ENCODE peak calls at places on chromosomes 6 and 20, in nine cellular contexts. I is AG04450, M is GM12865, L is A549, R is WTC11, C is cardiac fibroblast, J is Calu3, G is astrocyte of the spinal cord, A is dorsolateral prefrontal cortex. K is an unnamed sample.

GRCh38 chr6:125954735-125955410 is 1.7 kb upstream of the HINT3 start:
- DNase-seq in R (no peak), A (no peak), L (no peak), C (no peak), M (no peak), G (no peak), I (no peak), J (no peak), K (no peak)

GRCh38 chr20:48149887-48150286 is 364.6 kb upstream of the SULF2 start:
- DNase-seq in I (no peak), C (no peak), L (no peak), J (no peak), R (no peak), A (no peak), M (no peak), G (no peak), K (no peak)

GRCh38 chr6:89350281-89351037 is 2.1 kb downstream of the UBE2J1 start:
- DNase-seq in G (peak; percentile 17), I (no peak), C (peak; percentile 70), L (no peak), R (no peak), J (no peak), A (no peak), M (peak; percentile 60), K (peak; percentile 48)

GRCh38 chr20:19823971-19824370 is 65.9 kb downstream of the RIN2 start:
- DNase-seq in G (peak; percentile 13), L (no peak), C (peak; percentile 12), I (no peak), A (no peak), J (no peak), R (no peak), M (no peak), K (no peak)

GRCh38 chr6:47633141-47633540 is 65.2 kb upstream of the ADGRF4 start:
- DNase-seq in C (peak; percentile 24), R (no peak), G (no peak), I (no peak), L (peak; percentile 21), J (no peak), M (no peak), A (no peak), K (no peak)

GRCh38 chr6:85920782-85921181 is 278.1 kb upstream of the SYNCRIP start:
- DNase-seq in C (no peak), R (no peak), M (no peak), A (no peak), I (no peak), G (no peak), L (no peak), J (no peak), K (no peak)

GRCh38 chr20:50012282-50013263 is 29.8 kb downstream of the SNAI1 start:
- DNase-seq in L (no peak), R (no peak), I (no peak), C (no peak), A (no peak), G (no peak), M (peak; percentile 52), J (no peak), K (peak; percentile 54)

GRCh38 chr20:24118781-24119175 is 130.2 kb upstream of the GGTLC1 start:
- DNase-seq in L (peak; percentile 13), G (no peak), R (no peak), I (no peak), A (no peak), M (no peak), J (no peak), C (peak; percentile 61), K (no peak)

GRCh38 chr20:676315-676937 is 824 bp upstream of the SCRT2 start:
- DNase-seq in R (no peak), L (no peak), C (no peak), M (no peak), A (no peak), I (no peak), G (no peak), J (no peak), K (no peak)

GRCh38 chr6:16651871-16652270 is 109.4 kb downstream of the ATXN1 start:
- DNase-seq in I (no peak), L (no peak), G (no peak), C (no peak), A (no peak), J (no peak), R (no peak), M (peak; percentile 44), K (peak; percentile 64)

GRCh38 chr20:57678340-57678739 is 31.5 kb downstream of the PMEPA1 start:
- DNase-seq in M (no peak), L (no peak), C (no peak), A (peak; percentile 63), G (no peak), I (no peak), J (no peak), R (no peak), K (no peak)

GRCh38 chr6:153673214-153673613 is 365.8 kb upstream of the OPRM1 start:
- DNase-seq in J (no peak), C (no peak), A (no peak), M (no peak), R (no peak), I (no peak), G (no peak), L (peak; percentile 10), K (no peak)

GRCh38 chr6:42744351-42744890 is 1.5 kb downstream of the TBCC start:
- DNase-seq in A (no peak), R (no peak), G (peak; percentile 24), M (no peak), L (no peak), J (no peak), C (no peak), I (no peak), K (no peak)

GRCh38 chr6:32972353-32973143 is 4.2 kb downstream of the BRD2 start:
- DNase-seq in A (no peak), G (no peak), R (peak; percentile 28), C (no peak), J (no peak), L (no peak), M (peak; percentile 61), I (no peak), K (no peak)

GRCh38 chr20:38726849-38727601 is 2.7 kb downstream of the SLC32A1 start:
- DNase-seq in J (peak; percentile 39), M (peak; percentile 47), L (no peak), I (no peak), G (no peak), R (peak; percentile 98), C (no peak), A (no peak), K (peak; percentile 73)

GRCh38 chr6:158697798-158698197 is 47.9 kb downstream of the SYTL3 start:
- DNase-seq in G (peak; percentile 26), J (no peak), R (no peak), M (no peak), L (no peak), C (no peak), I (no peak), A (no peak), K (no peak)

GRCh38 chr6:137013738-137014602 is 30.8 kb downstream of the IL20RA start:
- DNase-seq in I (peak; percentile 15), R (no peak), A (no peak), J (no peak), L (peak; percentile 53), G (peak; percentile 57), C (peak; percentile 65), M (no peak), K (no peak)

GRCh38 chr6:3383525-3383924 is 73.3 kb downstream of the SLC22A23 start:
- DNase-seq in M (peak; percentile 58), I (no peak), J (no peak), R (no peak), C (peak; percentile 36), G (peak; percentile 54), A (no peak), L (peak; percentile 24), K (peak; percentile 61)

GRCh38 chr6:168333039-168333438 is 13.5 kb upstream of the DACT2 start:
- DNase-seq in A (no peak), L (peak; percentile 37), C (no peak), I (no peak), M (no peak), R (no peak), J (peak; percentile 50), G (no peak), K (no peak)
- TF ChIP-seq CTCF in A (no peak), L (no peak), C (peak; percentile 31), I (no peak), M (no peak), R (peak; percentile 31), J (peak; percentile 55), G (peak; percentile 33), K (no peak)

GRCh38 chr20:59050437-59050836 is 7.9 kb upstream of the PRELID3B start:
- DNase-seq in C (no peak), I (no peak), R (no peak), A (no peak), J (no peak), G (no peak), M (no peak), L (no peak), K (no peak)

GRCh38 chr20:59051666-59052065 is 9.1 kb upstream of the PRELID3B start:
- DNase-seq in L (no peak), R (no peak), A (no peak), M (no peak), G (no peak), J (no peak), I (no peak), C (no peak), K (no peak)

DNA sequence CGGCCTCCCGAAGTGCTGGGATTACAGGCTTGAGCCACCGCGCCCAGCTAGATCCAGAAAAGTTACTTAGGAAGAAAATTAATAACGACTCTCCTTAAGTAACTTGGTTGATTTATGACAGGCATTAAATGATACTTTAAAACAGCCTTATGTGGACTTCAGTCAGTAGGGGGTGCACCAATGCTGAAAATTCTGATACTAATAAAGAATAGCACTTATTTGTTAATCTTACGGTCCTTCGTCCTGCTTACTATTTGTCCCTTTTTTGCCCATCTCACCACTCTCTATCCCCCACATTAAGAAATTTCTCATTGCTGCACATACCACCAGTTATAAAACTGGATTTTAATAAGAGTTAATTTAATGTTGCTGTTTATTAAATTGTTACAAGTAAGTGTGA is 12.7 kb upstream of the PRELID3B start:
- DNase-seq in M (peak; percentile 28), I (no peak), C (peak; percentile 45), J (peak; percentile 37), A (no peak), G (no peak), R (no peak), L (peak; percentile 30), K (no peak)
- TF ChIP-seq CTCF in M (peak; percentile 32), I (peak; percentile 46), C (peak; percentile 37), J (peak; percentile 52), A (peak; percentile 27), G (peak; percentile 39), R (no peak), L (peak; percentile 49), K (peak; percentile 37)

DNA sequence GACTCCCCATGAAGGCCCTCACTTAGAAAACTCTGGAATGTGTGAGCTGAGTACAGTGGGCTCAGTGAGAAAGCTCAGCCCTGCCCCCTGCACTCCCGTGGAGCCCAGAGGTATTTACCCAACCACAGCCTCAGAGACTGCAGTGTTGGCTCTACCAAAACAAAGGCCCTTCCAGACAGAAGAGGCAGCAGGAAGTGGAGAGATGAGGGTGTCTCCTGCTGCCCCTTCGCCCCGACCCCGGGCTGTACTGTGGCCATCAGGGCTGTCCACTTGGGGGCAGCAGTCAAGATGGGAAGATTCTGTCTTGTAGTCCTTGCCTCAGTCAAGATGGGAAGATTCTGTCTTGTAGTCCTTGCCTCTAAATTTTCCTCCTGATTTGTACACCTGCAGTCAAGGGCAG is 341.3 kb downstream of the TAF4 start:
- DNase-seq in G (peak; percentile 15), R (peak; percentile 65), I (no peak), C (no peak), J (peak; percentile 30), M (no peak), L (peak; percentile 36), A (no peak), K (no peak)
- TF ChIP-seq CTCF in G (peak; percentile 46), R (peak; percentile 38), I (peak; percentile 45), C (peak; percentile 17), J (peak; percentile 36), M (no peak), L (peak; percentile 25), A (peak; percentile 29), K (no peak)

GRCh38 chr6:131923356-131923755 is 27.8 kb downstream of the CCN2 start:
- DNase-seq in G (peak; percentile 56), L (peak; percentile 78), I (no peak), C (peak; percentile 72), M (peak; percentile 74), A (no peak), J (peak; percentile 61), R (peak; percentile 75), K (no peak)
- TF ChIP-seq CTCF in G (peak; percentile 69), L (peak; percentile 36), I (peak; percentile 53), C (peak; percentile 80), M (peak; percentile 70), A (peak; percentile 59), J (peak; percentile 62), R (peak; percentile 84), K (peak; percentile 47)